ENCODE peak calls at places on chromosomes 3 and 15, in four cellular contexts. T is IMR-90, W is breast epithelium, G is HFF-Myc. A is an unnamed sample.

GRCh38 chr15:66128116-66128715 is 125.3 kb downstream of the MEGF11 start:
- DNase-seq in T (no peak), W (no peak), G (no peak), A (no peak)

GRCh38 chr3:8793242-8793641 is 23.8 kb upstream of the OXTR start:
- DNase-seq in W (no peak), T (peak), G (no peak), A (peak)

GRCh38 chr15:39834256-39834655 is 51.6 kb upstream of the FSIP1 start:
- DNase-seq in T (peak), G (no peak), W (no peak), A (peak)

GRCh38 chr3:74631771-74632170 is 17.3 kb upstream of the CNTN3 start:
- DNase-seq in W (no peak), G (no peak), T (peak), A (no peak)

GRCh38 chr15:35271371-35272043 is 186.4 kb upstream of the NANOGP8 start:
- DNase-seq in G (no peak), W (no peak), T (peak), A (peak)

GRCh38 chr3:81554805-81555204 is 206.6 kb downstream of the GBE1 start:
- DNase-seq in G (no peak), T (peak), W (no peak), A (no peak)

GRCh38 chr15:69293741-69294615 is 4.7 kb upstream of the PAQR5 start:
- DNase-seq in T (no peak), W (no peak), G (no peak), A (no peak)

GRCh38 chr15:40286794-40287193 is 3.9 kb upstream of the ANKRD63 start:
- DNase-seq in G (no peak), W (no peak), T (no peak), A (no peak)

GRCh38 chr15:75211436-75212199 is 9.9 kb downstream of the C15orf39 start:
- DNase-seq in W (no peak), T (no peak), G (no peak), A (no peak)

GRCh38 chr3:31456373-31456772 is 76.4 kb upstream of the STT3B start:
- DNase-seq in W (no peak), G (no peak), T (no peak), A (no peak)

GRCh38 chr3:152834354-152835310 is at the start of gene P2RY1:
- DNase-seq in G (no peak), W (no peak), T (peak), A (peak)

GRCh38 chr3:169323580-169324453 is 339.7 kb downstream of the MECOM start:
- DNase-seq in W (no peak), G (no peak), T (peak), A (peak)

GRCh38 chr3:133540896-133541674 is 32.4 kb upstream of the CDV3 start:
- DNase-seq in T (peak), W (no peak), G (peak), A (peak)

GRCh38 chr3:44114142-44114541 is 127.5 kb upstream of the TOPAZ1 start:
- DNase-seq in G (no peak), W (no peak), T (peak), A (no peak)